ENCODE peak calls at places on chromosomes 2 and 18, in seven cellular contexts. X is iPS DF 6.9, Q is breast epithelium, E is transverse colon, G is pancreas, I is body of pancreas, Y is tibial artery. S is an unnamed sample. For H3K4me1, the result is how much of the 10 kb centered on the place peaks cover.

GRCh38 chr2:239318091-239318725 is 82.6 kb downstream of the HDAC4 start:
- DNase-seq in X (no peak), Q (no peak), E (no peak), G (peak), I (no peak), Y (peak), S (no peak)

GRCh38 chr2:177717831-177718618 is 325.5 kb downstream of the AGPS start:
- DNase-seq in X (no peak), Q (no peak), E (no peak), G (no peak), I (no peak), Y (no peak), S (no peak)

GRCh38 chr2:110748489-110748867 is 16.1 kb downstream of the ACOXL start:
- DNase-seq in X (no peak), Q (no peak), E (peak), G (no peak), I (no peak), Y (no peak), S (no peak)

GRCh38 chr18:73646772-73647171 is 500.9 kb downstream of the FBXO15 start:
- DNase-seq in X (no peak), Q (no peak), E (no peak), G (no peak), I (no peak), Y (no peak), S (no peak)

GRCh38 chr18:60452424-60452823 is 79.8 kb upstream of the MC4R start:
- DNase-seq in X (no peak), Q (no peak), E (no peak), G (no peak), I (no peak), Y (no peak), S (no peak)

GRCh38 chr2:40028792-40029488 is 249.9 kb upstream of the THUMPD2 start:
- DNase-seq in X (no peak), Q (no peak), E (no peak), G (no peak), I (no peak), Y (no peak), S (no peak)

GRCh38 chr2:151238527-151239487 is 22.9 kb downstream of the RBM43 start:
- DNase-seq in X (no peak), Q (peak), E (peak), G (no peak), I (peak), Y (no peak), S (peak)

GRCh38 chr2:166115589-166115988 is 12.2 kb downstream of the SCN1A start:
- DNase-seq in X (no peak), Q (no peak), E (no peak), G (no peak), I (no peak), Y (no peak), S (no peak)

GRCh38 chr2:225400546-225400945 is 1.0 kb downstream of the NYAP2 start:
- DNase-seq in X (no peak), Q (no peak), E (no peak), G (no peak), I (no peak), Y (no peak), S (no peak)

GRCh38 chr2:76867854-76868253 is 654.3 kb downstream of the LRRTM4 start:
- DNase-seq in X (no peak), Q (no peak), E (no peak), G (no peak), I (no peak), Y (no peak), S (no peak)

GRCh38 chr2:6370753-6371152 is 495.0 kb downstream of the CMPK2 start:
- DNase-seq in X (no peak), Q (no peak), E (no peak), G (no peak), I (no peak), Y (no peak), S (no peak)

GRCh38 chr2:107412209-107412904 is 414.3 kb upstream of the RGPD4 start:
- DNase-seq in X (no peak), Q (no peak), E (no peak), G (no peak), I (no peak), Y (no peak), S (no peak)

GRCh38 chr2:239249781-239250180 is 151.0 kb downstream of the HDAC4 start:
- DNase-seq in X (no peak), Q (no peak), E (peak), G (no peak), I (peak), Y (peak), S (no peak)

GRCh38 chr2:227267406-227268115 is 57.5 kb upstream of the MFF start:
- DNase-seq in X (no peak), Q (no peak), E (no peak), G (no peak), I (no peak), Y (no peak), S (no peak)

GRCh38 chr2:108575132-108575966 is 41.1 kb downstream of the LIMS1 start:
- DNase-seq in X (no peak), Q (no peak), E (no peak), G (no peak), I (no peak), Y (no peak), S (no peak)

GRCh38 chr2:205712508-205712907 is 30.2 kb downstream of the NRP2 start:
- DNase-seq in X (no peak), Q (no peak), E (no peak), G (no peak), I (no peak), Y (no peak), S (no peak)

GRCh38 chr2:49306925-49307324 is 152.6 kb upstream of the FSHR start:
- DNase-seq in X (no peak), Q (no peak), E (no peak), G (no peak), I (no peak), Y (no peak), S (no peak)

GRCh38 chr2:74003494-74004211 is 18.9 kb downstream of the TET3 start:
- DNase-seq in X (no peak), Q (no peak), E (no peak), G (no peak), I (no peak), Y (peak), S (no peak)

GRCh38 chr18:34773961-34774754 is 64.1 kb downstream of the DTNA start:
- DNase-seq in X (no peak), Q (no peak), E (peak), G (peak), I (peak), Y (peak), S (no peak)

GRCh38 chr18:58350526-58350925 is 278.4 kb downstream of the ALPK2 start:
- DNase-seq in X (no peak), Q (no peak), E (no peak), G (no peak), I (no peak), Y (no peak), S (no peak)

GRCh38 chr2:197237720-197238370 is 72.7 kb downstream of the ANKRD44 start:
- DNase-seq in X (no peak), Q (no peak), E (no peak), G (no peak), I (no peak), Y (no peak), S (no peak)

GRCh38 chr2:229273384-229274338 is 2.6 kb upstream of the PID1 start:
- DNase-seq in X (peak), Q (no peak), E (peak), G (no peak), I (peak), Y (no peak), S (peak)

GRCh38 chr2:96618599-96619283 is 19.4 kb downstream of the KANSL3 start:
- DNase-seq in X (no peak), Q (no peak), E (no peak), G (no peak), I (no peak), Y (no peak), S (no peak)

GRCh38 chr2:223979730-223980396 is 22.6 kb downstream of the MRPL44 start:
- DNase-seq in X (no peak), Q (no peak), E (no peak), G (no peak), I (no peak), Y (no peak), S (no peak)

GRCh38 chr18:42095732-42096377 is 140.8 kb downstream of the PIK3C3 start:
- DNase-seq in X (no peak), Q (no peak), E (no peak), G (no peak), I (no peak), Y (no peak), S (no peak)

GRCh38 chr2:12929806-12930205 is 213.1 kb downstream of the TRIB2 start:
- DNase-seq in X (no peak), Q (no peak), E (no peak), G (no peak), I (no peak), Y (no peak), S (no peak)

GRCh38 chr2:163213699-163214098 is 375.1 kb upstream of the KCNH7 start:
- DNase-seq in X (no peak), Q (no peak), E (no peak), G (no peak), I (no peak), Y (no peak), S (no peak)

GRCh38 chr18:59208602-59209001 is 11.4 kb upstream of the GRP start:
- DNase-seq in X (no peak), Q (peak), E (no peak), G (no peak), I (no peak), Y (no peak), S (no peak)

GRCh38 chr2:197894751-197895274 is 90.4 kb downstream of the PLCL1 start:
- DNase-seq in X (no peak), Q (no peak), E (no peak), G (no peak), I (no peak), Y (no peak), S (no peak)

GRCh38 chr2:216292475-216292874 is 79.8 kb downstream of the MARCHF4 start:
- DNase-seq in X (no peak), Q (no peak), E (no peak), G (no peak), I (no peak), Y (no peak), S (no peak)

GRCh38 chr2:53018830-53019425 is 748.7 kb upstream of the CHAC2 start:
- DNase-seq in X (no peak), Q (no peak), E (no peak), G (no peak), I (no peak), Y (no peak), S (no peak)

GRCh38 chr2:85800576-85800975 is 46.8 kb downstream of the ATOH8 start:
- DNase-seq in X (no peak), Q (no peak), E (peak), G (no peak), I (no peak), Y (no peak), S (no peak)

GRCh38 chr2:74505448-74506246 is 1.8 kb downstream of the PCGF1 start:
- DNase-seq in X (no peak), Q (no peak), E (no peak), G (no peak), I (no peak), Y (no peak), S (no peak)

GRCh38 chr2:2464095-2464494 is 133.0 kb upstream of the MYT1L start:
- DNase-seq in X (no peak), Q (no peak), E (no peak), G (no peak), I (peak), Y (no peak), S (no peak)
- H3K4me3 ChIP-seq in X (no peak), Q (no peak), E (no peak), G (no peak), I (no peak), Y (no peak), S (no peak)

DNA sequence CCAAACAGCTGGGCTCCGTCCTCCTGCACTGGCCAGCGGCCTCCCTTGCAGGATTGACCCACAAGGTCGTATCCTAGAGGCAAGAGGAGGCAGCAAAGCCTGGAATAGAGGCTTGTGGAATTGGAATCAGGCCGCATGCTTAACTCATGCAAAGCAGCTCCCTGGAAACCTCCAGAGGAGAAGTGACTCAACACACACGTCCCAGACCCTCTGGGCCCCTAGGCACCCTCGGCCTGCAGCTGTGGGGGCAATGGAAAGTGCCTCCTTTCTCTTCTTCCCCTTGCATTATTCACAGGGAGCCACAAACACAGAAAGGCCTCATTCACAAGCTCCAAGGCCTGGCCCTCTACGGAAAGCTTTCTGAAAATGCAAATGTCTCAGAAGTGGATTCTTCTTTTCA is 19.5 kb downstream of the SPATA3 start:
- DNase-seq in X (no peak), Q (no peak), E (no peak), G (no peak), I (no peak), Y (no peak), S (no peak)
- H3K4me1 ChIP-seq in X (under half), Q (under half), E (under half), G (under half), I (under half), Y (under half), S (half or more)

DNA sequence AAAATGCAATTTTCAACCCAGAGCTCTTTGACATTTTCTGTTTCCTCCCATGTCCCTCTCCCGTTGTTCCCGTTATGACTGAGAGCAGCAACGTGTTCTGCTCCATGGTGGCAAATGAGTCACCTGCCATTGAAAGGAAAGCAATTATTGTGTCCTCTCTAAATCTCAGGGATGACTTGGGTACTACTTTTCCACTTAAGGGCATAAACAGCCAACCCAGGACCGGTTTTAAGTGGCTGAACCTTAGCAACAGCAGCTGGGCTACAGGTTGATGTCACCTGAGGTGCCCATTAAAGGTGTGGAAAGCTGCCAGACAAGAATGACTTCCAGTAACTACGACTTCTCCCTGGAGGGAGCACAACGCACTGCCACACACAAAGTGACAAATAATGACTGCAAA is 236.8 kb downstream of the NCKAP5 start:
- DNase-seq in X (no peak), Q (no peak), E (no peak), G (no peak), I (peak), Y (no peak), S (no peak)
- H3K4me3 ChIP-seq in X (no peak), Q (no peak), E (no peak), G (no peak), I (no peak), Y (no peak), S (no peak)

DNA sequence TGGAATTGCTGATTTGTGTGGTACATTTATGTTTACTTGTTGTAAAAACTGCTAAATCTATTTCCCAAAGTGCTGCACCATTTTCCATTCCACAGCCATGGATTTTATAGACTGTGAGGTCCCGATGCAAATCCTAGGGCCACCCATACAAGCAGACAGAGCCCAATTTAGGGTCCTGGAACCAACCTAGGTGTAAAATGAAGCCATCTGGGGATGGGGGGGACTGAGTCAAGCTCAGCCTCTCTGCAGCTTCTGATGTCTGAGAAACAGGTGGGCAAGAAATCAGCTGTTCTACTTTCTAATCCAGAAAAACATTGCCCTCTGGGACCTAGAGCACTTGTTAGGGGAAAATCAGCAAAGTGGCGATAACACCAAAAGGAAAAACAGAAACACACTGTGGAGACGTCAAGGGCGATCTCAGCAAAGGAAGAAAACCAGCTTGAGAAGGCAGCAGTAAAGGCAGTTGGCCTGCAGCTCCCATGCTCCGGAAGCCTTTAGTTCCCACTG is 38.0 kb downstream of the HS1BP3 start:
- DNase-seq in X (no peak), Q (no peak), E (no peak), G (no peak), I (no peak), Y (peak), S (no peak)
- H3K4me1 ChIP-seq in X (under half), Q (under half), E (half or more), G (under half), I (half or more), Y (half or more), S (under half)

GRCh38 chr2:16104345-16105177 is 164.2 kb downstream of the MYCN start:
- DNase-seq in X (peak), Q (no peak), E (no peak), G (no peak), I (no peak), Y (no peak), S (no peak)

GRCh38 chr2:16106619-16107018 is 166.3 kb downstream of the MYCN start:
- DNase-seq in X (no peak), Q (no peak), E (no peak), G (no peak), I (no peak), Y (no peak), S (no peak)

GRCh38 chr2:16105178-16105663 is 164.9 kb downstream of the MYCN start:
- DNase-seq in X (no peak), Q (no peak), E (no peak), G (no peak), I (no peak), Y (no peak), S (no peak)

GRCh38 chr2:16107246-16107645 is 166.9 kb downstream of the MYCN start:
- DNase-seq in X (no peak), Q (no peak), E (no peak), G (no peak), I (no peak), Y (no peak), S (no peak)

DNA sequence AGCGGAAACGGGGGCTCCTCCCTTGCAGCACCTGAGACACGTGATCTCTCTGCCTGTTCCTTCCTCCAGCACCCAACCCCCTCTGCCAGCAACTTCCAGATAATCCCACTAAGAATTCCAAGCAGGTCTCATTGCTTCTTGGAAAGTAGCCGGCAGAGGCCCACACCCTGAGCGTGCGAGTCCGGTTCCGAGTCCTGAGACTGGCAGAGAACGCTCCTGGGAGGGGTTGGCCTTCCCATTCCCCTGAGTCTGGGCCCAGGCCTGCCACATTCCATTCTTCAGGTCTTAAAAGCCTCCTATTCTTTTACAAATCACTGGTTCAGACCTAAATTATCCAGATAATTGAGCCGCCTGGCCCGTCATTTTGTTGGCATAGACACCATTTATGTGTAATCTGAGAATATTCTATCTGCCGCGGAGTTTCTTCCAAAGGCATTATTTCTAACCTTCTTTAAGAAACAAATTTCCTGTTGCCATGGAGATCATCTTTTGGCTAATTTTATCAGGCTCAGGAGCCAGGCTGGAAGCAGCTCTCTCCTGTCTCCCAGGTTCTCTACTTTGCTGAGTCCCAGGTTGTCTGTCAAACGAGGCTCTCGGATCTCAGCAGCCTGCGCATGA is 165.4 kb downstream of the MYCN start:
- DNase-seq in X (peak), Q (peak), E (no peak), G (no peak), I (no peak), Y (no peak), S (no peak)
- H3K4me3 ChIP-seq in X (no peak), Q (no peak), E (no peak), G (no peak), I (no peak), Y (no peak), S (no peak)

DNA sequence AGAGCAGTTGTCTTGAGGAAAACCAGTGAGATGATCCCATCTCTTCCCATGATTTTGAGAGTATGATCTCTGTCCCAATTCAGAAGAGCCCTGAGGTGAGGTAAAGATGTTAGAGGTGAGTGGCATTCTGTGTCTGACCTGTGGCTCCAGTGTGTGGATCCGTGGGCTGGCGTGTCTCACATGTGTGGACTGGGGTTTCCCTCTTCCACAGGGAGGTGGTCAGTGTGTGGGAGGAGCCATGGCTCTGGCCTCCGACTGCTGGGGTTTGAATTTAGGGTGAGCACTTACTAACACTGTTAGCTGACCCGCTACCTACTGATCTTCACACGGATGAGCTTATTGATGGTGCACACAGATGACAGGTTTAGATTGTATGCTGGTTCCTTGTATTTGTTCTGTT is 31.2 kb downstream of the ASAP2 start:
- DNase-seq in X (no peak), Q (no peak), E (no peak), G (no peak), I (no peak), Y (no peak), S (no peak)
- H3K4me1 ChIP-seq in X (under half), Q (under half), E (under half), G (under half), I (under half), Y (half or more), S (under half)

GRCh38 chr2:181685150-181685688 is 4.9 kb upstream of the NEUROD1 start:
- DNase-seq in X (no peak), Q (no peak), E (no peak), G (no peak), I (no peak), Y (no peak), S (peak)

GRCh38 chr2:181682795-181683517 is 2.6 kb upstream of the NEUROD1 start:
- DNase-seq in X (no peak), Q (no peak), E (no peak), G (no peak), I (no peak), Y (no peak), S (no peak)

GRCh38 chr2:181682026-181682789 is 1.9 kb upstream of the NEUROD1 start:
- DNase-seq in X (no peak), Q (no peak), E (no peak), G (no peak), I (no peak), Y (no peak), S (no peak)

GRCh38 chr2:181684454-181685149 is 4.3 kb upstream of the NEUROD1 start:
- DNase-seq in X (no peak), Q (no peak), E (no peak), G (no peak), I (no peak), Y (no peak), S (no peak)

GRCh38 chr2:181683518-181684453 is 3.5 kb upstream of the NEUROD1 start:
- DNase-seq in X (no peak), Q (no peak), E (no peak), G (peak), I (no peak), Y (no peak), S (no peak)
- H3K4me3 ChIP-seq in X (peak), Q (no peak), E (no peak), G (no peak), I (no peak), Y (no peak), S (no peak)